ENCODE peak calls at places on chromosome 18, in six cellular contexts. E is EL, P is PC-3, F is heart left ventricle, D is lung microvascular endothelial cell, Y is renal cortical epithelial cell. H is an unnamed sample.

GRCh38 chr18:8800041-8800441 is 94.7 kb downstream of the MTCL1 start:
- DNase-seq in P (no peak), Y (no peak), E (peak; percentile 83), F (no peak), D (no peak), H (no peak)

GRCh38 chr18:70422061-70422965 is 133.5 kb downstream of the SOCS6 start:
- DNase-seq in D (peak; percentile 99), Y (peak; percentile 97), F (peak; percentile 67), E (peak; percentile 96), P (peak; percentile 90), H (peak; percentile 82)

GRCh38 chr18:34773961-34774754 is 64.1 kb downstream of the DTNA start:
- DNase-seq in D (peak; percentile 28), E (peak; percentile 51), Y (peak; percentile 92), F (peak; percentile 62), P (peak; percentile 33), H (peak; percentile 62)

GRCh38 chr18:73942081-73942625 is 205.5 kb downstream of the FBXO15 start:
- DNase-seq in F (no peak), P (peak; percentile 53), Y (no peak), D (no peak), E (no peak), H (no peak)

GRCh38 chr18:37946324-37946723 is 380.7 kb upstream of the CELF4 start:
- DNase-seq in Y (no peak), E (no peak), D (no peak), P (no peak), F (no peak), H (no peak)

GRCh38 chr18:48678237-48679115 is 139.6 kb downstream of the CTIF start:
- DNase-seq in D (no peak), Y (no peak), P (no peak), F (no peak), E (no peak), H (no peak)

GRCh38 chr18:77059294-77059916 is 73.2 kb downstream of the MBP start:
- DNase-seq in E (peak; percentile 72), F (no peak), Y (peak; percentile 69), P (peak; percentile 81), D (peak; percentile 80), H (no peak)

GRCh38 chr18:45998244-45998643 is 31.1 kb upstream of the EPG5 start:
- DNase-seq in P (no peak), Y (no peak), F (no peak), D (no peak), E (no peak), H (no peak)

GRCh38 chr18:23341383-23341782 is 111.7 kb upstream of the RIOK3 start:
- DNase-seq in F (no peak), D (no peak), Y (no peak), E (no peak), P (no peak), H (no peak)

GRCh38 chr18:78729099-78729467 is 250.5 kb upstream of the SALL3 start:
- DNase-seq in F (no peak), Y (no peak), P (no peak), E (no peak), D (no peak), H (no peak)

H was measured in Right ventricle myocardium superior.